ENCODE peak calls at places on chromosome 7, in nine cellular contexts. One of them, this sample, is unnamed.

GRCh38 chr7:48048113-48048512 is 12.8 kb downstream of the C7orf57 start:
- DNase-seq in RKO: no peak
- DNase-seq in HFFc6: no peak
- DNase-seq in HS-5: peak
- DNase-seq in AG09319: no peak
- DNase-seq in left colon: no peak
- DNase-seq in transverse colon: no peak
- DNase-seq in ovary: no peak
- DNase-seq in T follicular helper cell: no peak
- DNase-seq in this sample: no peak

GRCh38 chr7:129803546-129804081 is 149.1 kb downstream of the UBE2H start:
- DNase-seq in AG09319: no peak
- DNase-seq in HFFc6: no peak
- DNase-seq in ovary: no peak
- DNase-seq in HS-5: no peak
- DNase-seq in transverse colon: no peak
- DNase-seq in T follicular helper cell: no peak
- DNase-seq in RKO: no peak
- DNase-seq in left colon: no peak
- DNase-seq in this sample: no peak

GRCh38 chr7:102208826-102209225 is 77.8 kb upstream of the SH2B2 start:
- DNase-seq in ovary: no peak
- DNase-seq in transverse colon: peak
- DNase-seq in HFFc6: no peak
- DNase-seq in AG09319: no peak
- DNase-seq in left colon: no peak
- DNase-seq in HS-5: no peak
- DNase-seq in T follicular helper cell: no peak
- DNase-seq in RKO: no peak
- DNase-seq in this sample: no peak

GRCh38 chr7:116354546-116355422 is 144.4 kb downstream of the TES start:
- DNase-seq in AG09319: peak
- DNase-seq in RKO: no peak
- DNase-seq in transverse colon: peak
- DNase-seq in HS-5: peak
- DNase-seq in ovary: peak
- DNase-seq in left colon: no peak
- DNase-seq in HFFc6: peak
- DNase-seq in T follicular helper cell: no peak
- DNase-seq in this sample: no peak

GRCh38 chr7:24660541-24660940 is 87.3 kb downstream of the PALS2 start:
- DNase-seq in HS-5: no peak
- DNase-seq in transverse colon: no peak
- DNase-seq in AG09319: peak
- DNase-seq in left colon: no peak
- DNase-seq in RKO: no peak
- DNase-seq in HFFc6: no peak
- DNase-seq in T follicular helper cell: no peak
- DNase-seq in ovary: no peak
- DNase-seq in this sample: no peak

GRCh38 chr7:80859272-80859970 is 59.4 kb downstream of the SEMA3C start:
- DNase-seq in HS-5: no peak
- DNase-seq in T follicular helper cell: no peak
- DNase-seq in RKO: no peak
- DNase-seq in AG09319: peak
- DNase-seq in HFFc6: peak
- DNase-seq in ovary: peak
- DNase-seq in transverse colon: peak
- DNase-seq in left colon: peak
- DNase-seq in this sample: no peak

GRCh38 chr7:24902276-24902675 is 77.7 kb downstream of the OSBPL3 start:
- DNase-seq in transverse colon: no peak
- DNase-seq in RKO: no peak
- DNase-seq in ovary: no peak
- DNase-seq in left colon: no peak
- DNase-seq in T follicular helper cell: no peak
- DNase-seq in AG09319: no peak
- DNase-seq in HFFc6: peak
- DNase-seq in HS-5: no peak
- DNase-seq in this sample: no peak

GRCh38 chr7:133702903-133703302 is 424.2 kb upstream of the LRGUK start:
- DNase-seq in left colon: no peak
- DNase-seq in ovary: no peak
- DNase-seq in T follicular helper cell: no peak
- DNase-seq in HS-5: no peak
- DNase-seq in RKO: no peak
- DNase-seq in transverse colon: no peak
- DNase-seq in HFFc6: no peak
- DNase-seq in AG09319: no peak
- DNase-seq in this sample: no peak

GRCh38 chr7:3754488-3755365 is 453.7 kb downstream of the SDK1 start:
- DNase-seq in ovary: peak
- DNase-seq in HFFc6: no peak
- DNase-seq in RKO: no peak
- DNase-seq in T follicular helper cell: no peak
- DNase-seq in HS-5: no peak
- DNase-seq in left colon: no peak
- DNase-seq in transverse colon: peak
- DNase-seq in AG09319: peak
- DNase-seq in this sample: peak

GRCh38 chr7:111159426-111159825 is 68.5 kb downstream of the LRRN3 start:
- DNase-seq in T follicular helper cell: no peak
- DNase-seq in HS-5: no peak
- DNase-seq in transverse colon: no peak
- DNase-seq in RKO: no peak
- DNase-seq in ovary: no peak
- DNase-seq in left colon: no peak
- DNase-seq in HFFc6: peak
- DNase-seq in AG09319: no peak
- DNase-seq in this sample: no peak

GRCh38 chr7:2811476-2812118 is 32.5 kb downstream of the GNA12 start:
- DNase-seq in AG09319: no peak
- DNase-seq in HS-5: no peak
- DNase-seq in T follicular helper cell: no peak
- DNase-seq in transverse colon: no peak
- DNase-seq in HFFc6: no peak
- DNase-seq in RKO: no peak
- DNase-seq in ovary: peak
- DNase-seq in left colon: no peak
- DNase-seq in this sample: no peak

GRCh38 chr7:55396386-55396785 is 31.2 kb downstream of the LANCL2 start:
- DNase-seq in HS-5: no peak
- DNase-seq in transverse colon: no peak
- DNase-seq in T follicular helper cell: no peak
- DNase-seq in AG09319: no peak
- DNase-seq in HFFc6: no peak
- DNase-seq in left colon: no peak
- DNase-seq in ovary: no peak
- DNase-seq in RKO: no peak
- DNase-seq in this sample: no peak